ENCODE peak calls at places on chromosomes 11 and 22, in seven cellular contexts. D, X, G, P, A, Z and U are unnamed samples.

GRCh38 chr11:61488651-61489291 is 19.8 kb upstream of the LRRC10B start:
- DNase-seq in D (no peak), X (peak; percentile 70), G (no peak), P (no peak), A (no peak), Z (no peak), U (peak; percentile 40)

GRCh38 chr22:33539902-33540751 is 380.1 kb downstream of the LARGE1 start:
- DNase-seq in D (no peak), X (no peak), G (no peak), P (no peak), A (no peak), Z (no peak), U (no peak)

GRCh38 chr22:30234786-30235470 is 11.6 kb downstream of the LIF start:
- DNase-seq in D (peak; percentile 77), X (no peak), G (no peak), P (no peak), A (no peak), Z (peak; percentile 72), U (peak; percentile 83)

GRCh38 chr11:71447791-71448256 is 369 bp downstream of the DHCR7 start:
- DNase-seq in D (no peak), X (peak; percentile 84), G (peak; percentile 33), P (peak; percentile 9), A (peak; percentile 89), Z (no peak), U (peak; percentile 56)

GRCh38 chr11:33634291-33634834 is 66.3 kb downstream of the C11orf91 start:
- DNase-seq in D (peak; percentile 87), X (no peak), G (no peak), P (peak; percentile 55), A (no peak), Z (no peak), U (peak; percentile 34)

GRCh38 chr11:78332174-78332866 is 85.3 kb downstream of the GAB2 start:
- DNase-seq in D (no peak), X (no peak), G (no peak), P (no peak), A (no peak), Z (no peak), U (no peak)

GRCh38 chr11:130198292-130198691 is 38.7 kb downstream of the ST14 start:
- DNase-seq in D (no peak), X (no peak), G (no peak), P (no peak), A (no peak), Z (no peak), U (no peak)

GRCh38 chr22:43042101-43042780 is 27.3 kb upstream of the PACSIN2 start:
- DNase-seq in D (peak; percentile 4), X (peak; percentile 17), G (no peak), P (no peak), A (no peak), Z (peak; percentile 59), U (no peak)

GRCh38 chr11:14288189-14288935 is 70.6 kb downstream of the RRAS2 start:
- DNase-seq in D (peak; percentile 41), X (no peak), G (no peak), P (peak; percentile 84), A (no peak), Z (no peak), U (peak; percentile 82)

GRCh38 chr22:30420401-30421178 is 5.0 kb upstream of the MTFP1 start:
- DNase-seq in D (peak; percentile 52), X (no peak), G (no peak), P (peak; percentile 92), A (no peak), Z (no peak), U (peak; percentile 70)

GRCh38 chr11:109552376-109552775 is 130.4 kb downstream of the C11orf87 start:
- DNase-seq in D (no peak), X (no peak), G (no peak), P (peak; percentile 50), A (no peak), Z (no peak), U (peak; percentile 14)

GRCh38 chr22:20569059-20570058 is 61.9 kb downstream of the MED15 start:
- DNase-seq in D (peak; percentile 89), X (no peak), G (peak; percentile 58), P (peak; percentile 98), A (peak; percentile 89), Z (no peak), U (peak; percentile 98)

GRCh38 chr11:71064183-71064582 is 188.2 kb downstream of the SHANK2 start:
- DNase-seq in D (no peak), X (no peak), G (no peak), P (no peak), A (no peak), Z (no peak), U (no peak)

GRCh38 chr22:44957267-44957905 is 52.4 kb downstream of the PHF21B start:
- DNase-seq in D (no peak), X (peak; percentile 66), G (no peak), P (no peak), A (no peak), Z (no peak), U (no peak)

GRCh38 chr11:68470304-68470811 is 9.8 kb downstream of the PPP6R3 start:
- DNase-seq in D (no peak), X (no peak), G (no peak), P (no peak), A (no peak), Z (no peak), U (no peak)

GRCh38 chr11:104573431-104573830 is 324.8 kb downstream of the CASP12 start:
- DNase-seq in D (no peak), X (no peak), G (no peak), P (peak; percentile 90), A (no peak), Z (no peak), U (no peak)

GRCh38 chr11:77181799-77182541 is 53.9 kb downstream of the MYO7A start:
- DNase-seq in D (no peak), X (no peak), G (no peak), P (no peak), A (peak; percentile 70), Z (no peak), U (no peak)

GRCh38 chr22:42760806-42761565 is 40.3 kb upstream of the A4GALT start:
- DNase-seq in D (no peak), X (peak; percentile 3), G (no peak), P (no peak), A (no peak), Z (no peak), U (no peak)

GRCh38 chr22:30675436-30675835 is 7.8 kb upstream of the DUSP18 start:
- DNase-seq in D (no peak), X (no peak), G (no peak), P (no peak), A (no peak), Z (peak; percentile 67), U (no peak)

GRCh38 chr11:119262668-119263351 is 54.1 kb downstream of the MCAM start:
- DNase-seq in D (peak; percentile 50), X (no peak), G (no peak), P (peak; percentile 71), A (no peak), Z (no peak), U (peak; percentile 74)

GRCh38 chr11:57439786-57440185 is 12.9 kb upstream of the SLC43A3 start:
- DNase-seq in D (no peak), X (no peak), G (no peak), P (no peak), A (no peak), Z (no peak), U (no peak)

GRCh38 chr22:47808886-47809620 is 1046.6 kb downstream of the TBC1D22A start:
- DNase-seq in D (no peak), X (no peak), G (no peak), P (no peak), A (no peak), Z (no peak), U (no peak)

GRCh38 chr22:39622881-39623367 is 52.4 kb downstream of the CACNA1I start:
- DNase-seq in D (no peak), X (peak; percentile 75), G (peak; percentile 37), P (no peak), A (peak; percentile 88), Z (no peak), U (no peak)